ENCODE peak calls at places on chromosomes 5 and 9, in four cellular contexts. X is IMR-90, J is K562, E is GM12878. V is an unnamed sample.

GRCh38 chr5:10622810-10623209 is 58.9 kb downstream of the ANKRD33B start:
- DNase-seq in X (no peak), J (no peak), E (no peak), V (no peak)

GRCh38 chr9:134460904-134461303 is 134.6 kb downstream of the RXRA start:
- DNase-seq in X (no peak), J (no peak), E (no peak), V (no peak)

GRCh38 chr5:132007399-132008162 is 3.9 kb downstream of the ACSL6 start:
- DNase-seq in X (peak; percentile 78), J (peak; percentile 75), E (peak; percentile 49), V (peak; percentile 78)

GRCh38 chr5:1447772-1448361 is 2.6 kb upstream of the SLC6A3 start:
- DNase-seq in X (no peak), J (no peak), E (no peak), V (no peak)

GRCh38 chr9:33346564-33346963 is 55.8 kb downstream of the AQP7 start:
- DNase-seq in X (no peak), J (no peak), E (no peak), V (no peak)

GRCh38 chr5:106321242-106321641 is 1349.5 kb downstream of the EFNA5 start:
- DNase-seq in X (no peak), J (no peak), E (no peak), V (no peak)

GRCh38 chr5:50969207-50970145 is 303.0 kb downstream of the PARP8 start:
- DNase-seq in X (no peak), J (no peak), E (no peak), V (no peak)

GRCh38 chr9:88949425-88949824 is 41.8 kb upstream of the S1PR3 start:
- DNase-seq in X (peak; percentile 52), J (peak; percentile 22), E (no peak), V (peak; percentile 81)

GRCh38 chr9:27423919-27424710 is 100.0 kb upstream of the IFNK start:
- DNase-seq in X (no peak), J (no peak), E (no peak), V (no peak)

GRCh38 chr5:54637654-54638053 is 120.1 kb downstream of the SNX18 start:
- DNase-seq in X (peak; percentile 48), J (no peak), E (no peak), V (no peak)

GRCh38 chr9:88742483-88742882 is 207.5 kb downstream of the NXNL2 start:
- DNase-seq in X (peak; percentile 55), J (no peak), E (no peak), V (no peak)

GRCh38 chr5:139104577-139105271 is 93.4 kb downstream of the SIL1 start:
- DNase-seq in X (peak; percentile 90), J (no peak), E (no peak), V (no peak)

GRCh38 chr9:136996361-136997281 is at the start of gene CLIC3:
- DNase-seq in X (no peak), J (peak; percentile 71), E (no peak), V (no peak)

GRCh38 chr9:33130501-33130900 is 36.6 kb downstream of the B4GALT1 start:
- DNase-seq in X (peak; percentile 46), J (no peak), E (no peak), V (peak; percentile 66)

GRCh38 chr9:129173296-129174101 is 4.6 kb downstream of the IER5L start:
- DNase-seq in X (no peak), J (no peak), E (no peak), V (no peak)

GRCh38 chr5:82595083-82595482 is 316.9 kb upstream of the RPS23 start:
- DNase-seq in X (no peak), J (no peak), E (no peak), V (no peak)

GRCh38 chr9:120922404-120923173 is 4.0 kb downstream of the TRAF1 start:
- DNase-seq in X (no peak), J (no peak), E (no peak), V (no peak)

GRCh38 chr9:126614088-126614454 is 343 bp downstream of the LMX1B start:
- DNase-seq in X (no peak), J (no peak), E (no peak), V (no peak)

DNA sequence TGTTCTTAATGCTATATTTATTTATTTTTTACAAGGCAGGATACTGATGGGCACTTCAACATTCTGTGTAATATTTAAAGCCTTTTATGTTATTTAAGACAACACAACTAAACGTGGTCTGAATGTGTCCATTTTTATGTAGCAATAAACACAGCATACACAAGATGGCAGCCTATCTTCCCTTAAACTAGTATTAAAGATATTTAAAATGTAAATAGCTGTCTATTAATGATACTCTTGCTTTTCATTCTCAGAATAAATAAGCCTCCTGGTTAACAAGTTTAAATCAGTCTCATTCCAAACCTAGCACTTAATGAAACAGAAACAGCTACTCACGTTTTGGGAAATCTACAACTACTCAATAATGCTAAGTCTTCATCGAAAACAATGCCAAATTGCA is 315.7 kb downstream of the MCTP1 start:
- DNase-seq in X (peak; percentile 18), J (no peak), E (no peak), V (peak; percentile 62)
- TF ChIP-seq FOS in X (no peak), J (no peak), E (no peak), V (no peak)

DNA sequence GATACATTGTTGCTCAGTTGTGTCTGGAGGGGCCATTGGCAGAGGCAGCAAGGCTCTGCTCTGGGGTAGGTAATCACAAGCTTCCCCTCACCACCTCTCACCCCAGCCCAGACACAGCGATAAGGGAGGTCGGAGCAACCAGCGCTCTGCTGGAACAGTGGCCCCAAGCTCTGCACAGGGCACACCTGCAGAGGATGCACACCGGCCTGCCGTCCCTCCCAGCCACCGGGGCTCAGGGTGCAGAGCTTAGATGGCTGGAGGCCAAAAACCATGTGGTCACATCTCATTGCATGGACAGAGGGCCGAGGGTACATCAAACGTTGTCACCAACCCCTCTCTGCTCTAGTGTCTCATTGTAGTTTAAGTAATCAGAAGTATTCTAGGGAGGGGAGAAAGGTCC is 95.4 kb upstream of the ICE1 start:
- DNase-seq in X (no peak), J (no peak), E (no peak), V (no peak)
- H3K9ac ChIP-seq in X (no peak overlapping the region), J (no peak overlapping the region), E (no peak overlapping the region), V (no peak overlapping the region)

GRCh38 chr5:87499478-87500410 is 87.0 kb upstream of the CCNH start:
- DNase-seq in X (no peak), J (no peak), E (no peak), V (no peak)
- TF ChIP-seq FOS in X (no peak), J (no peak), E (no peak), V (no peak)

GRCh38 chr5:73233461-73234151 is 60.6 kb downstream of the TMEM174 start:
- DNase-seq in X (no peak), J (no peak), E (no peak), V (peak; percentile 17)
- H3K9ac ChIP-seq in X (no peak overlapping the region), J (no peak overlapping the region), E (no peak overlapping the region), V (no peak overlapping the region)

V was measured in endothelial cell of umbilical vein.